ENCODE peak calls at places on chromosomes 12 and 14, in six cellular contexts. U, N, L, J, O and E are unnamed samples.

GRCh38 chr12:121278450-121279375 is 17.8 kb downstream of the CAMKK2 start:
- DNase-seq in U (no peak), N (peak; percentile 75), L (peak; percentile 55), J (no peak), O (no peak), E (no peak)

GRCh38 chr12:113030875-113031525 is 25.5 kb upstream of the DTX1 start:
- DNase-seq in U (no peak), N (peak; percentile 76), L (peak; percentile 43), J (no peak), O (peak; percentile 48), E (no peak)

GRCh38 chr12:11981174-11981733 is 89.5 kb upstream of the BCL2L14 start:
- DNase-seq in U (no peak), N (peak; percentile 24), L (no peak), J (no peak), O (no peak), E (no peak)

GRCh38 chr12:49055978-49056754 is 4.4 kb downstream of the KMT2D start:
- DNase-seq in U (no peak), N (peak; percentile 88), L (peak; percentile 85), J (no peak), O (peak; percentile 89), E (peak; percentile 67)

GRCh38 chr12:4701383-4701782 is 18.8 kb upstream of the GALNT8 start:
- DNase-seq in U (no peak), N (no peak), L (no peak), J (no peak), O (no peak), E (peak; percentile 76)

GRCh38 chr12:16473610-16474326 is 126.3 kb downstream of the MGST1 start:
- DNase-seq in U (no peak), N (no peak), L (no peak), J (no peak), O (no peak), E (no peak)

GRCh38 chr14:94601961-94602391 is 10.2 kb upstream of the SERPINA3 start:
- DNase-seq in U (peak; percentile 87), N (peak; percentile 86), L (peak; percentile 80), J (peak; percentile 85), O (peak; percentile 69), E (peak; percentile 87)

GRCh38 chr12:72282721-72283120 is 10.6 kb downstream of the TRHDE start:
- DNase-seq in U (no peak), N (no peak), L (no peak), J (no peak), O (no peak), E (no peak)

GRCh38 chr12:85823436-85824179 is 12.6 kb downstream of the RASSF9 start:
- DNase-seq in U (no peak), N (no peak), L (no peak), J (no peak), O (no peak), E (no peak)

GRCh38 chr14:101087614-101088394 is 184.3 kb upstream of the RTL1 start:
- DNase-seq in U (no peak), N (peak; percentile 7), L (no peak), J (peak; percentile 2), O (peak; percentile 17), E (no peak)

GRCh38 chr14:61607570-61608244 is 87.6 kb upstream of the HIF1A start:
- DNase-seq in U (no peak), N (no peak), L (no peak), J (no peak), O (no peak), E (no peak)

GRCh38 chr12:108234155-108234554 is 105.0 kb downstream of the CMKLR1 start:
- DNase-seq in U (no peak), N (peak; percentile 52), L (peak; percentile 21), J (no peak), O (no peak), E (peak; percentile 24)

GRCh38 chr12:42213023-42213422 is 25.0 kb downstream of the YAF2 start:
- DNase-seq in U (no peak), N (no peak), L (no peak), J (no peak), O (peak; percentile 53), E (no peak)

GRCh38 chr14:61109288-61109687 is 128.2 kb downstream of the SLC38A6 start:
- DNase-seq in U (no peak), N (no peak), L (no peak), J (no peak), O (no peak), E (no peak)

GRCh38 chr12:14514154-14514842 is 53.4 kb downstream of the PLBD1 start:
- DNase-seq in U (no peak), N (no peak), L (peak; percentile 89), J (peak; percentile 72), O (peak; percentile 76), E (no peak)

GRCh38 chr14:51609251-51609986 is 42.3 kb upstream of the FRMD6 start:
- DNase-seq in U (no peak), N (no peak), L (no peak), J (no peak), O (no peak), E (no peak)

GRCh38 chr12:128449146-128449894 is 182.3 kb downstream of the TMEM132C start:
- DNase-seq in U (no peak), N (no peak), L (no peak), J (no peak), O (no peak), E (no peak)

GRCh38 chr12:102862486-102862885 is 54.6 kb downstream of the PAH start:
- DNase-seq in U (no peak), N (no peak), L (no peak), J (no peak), O (no peak), E (no peak)

GRCh38 chr14:29894030-29894429 is 33.6 kb downstream of the PRKD1 start:
- DNase-seq in U (no peak), N (no peak), L (no peak), J (no peak), O (no peak), E (no peak)

GRCh38 chr14:29897181-29897580 is 30.5 kb downstream of the PRKD1 start:
- DNase-seq in U (no peak), N (no peak), L (no peak), J (no peak), O (no peak), E (no peak)

GRCh38 chr14:29896354-29896768 is 31.3 kb downstream of the PRKD1 start:
- DNase-seq in U (no peak), N (no peak), L (no peak), J (no peak), O (no peak), E (no peak)

GRCh38 chr14:29895591-29896043 is 32.0 kb downstream of the PRKD1 start:
- DNase-seq in U (no peak), N (no peak), L (no peak), J (no peak), O (no peak), E (no peak)

GRCh38 chr14:29892327-29892726 is 35.3 kb downstream of the PRKD1 start:
- DNase-seq in U (no peak), N (no peak), L (no peak), J (no peak), O (no peak), E (no peak)
- TF ChIP-seq POLR2A in U (no peak), N (no peak), L (no peak), J (no peak), O (no peak), E (no peak)

GRCh38 chr12:63085120-63085519 is 65.9 kb downstream of the AVPR1A start:
- DNase-seq in U (no peak), N (no peak), L (no peak), J (no peak), O (no peak), E (no peak)
- H3K36me3 ChIP-seq in U (no peaks in the 10 kb centered on the region), N (no peaks in the 10 kb centered on the region), L (no peaks in the 10 kb centered on the region), J (no peaks in the 10 kb centered on the region), O (no peaks in the 10 kb centered on the region), E (no peaks in the 10 kb centered on the region)

GRCh38 chr12:57515468-57515933 is 4.8 kb downstream of the DDIT3 start:
- DNase-seq in U (no peak), N (no peak), L (no peak), J (no peak), O (no peak), E (no peak)
- TF ChIP-seq POLR2A in U (no peak), N (no peak), L (no peak), J (no peak), O (no peak), E (no peak)

DNA sequence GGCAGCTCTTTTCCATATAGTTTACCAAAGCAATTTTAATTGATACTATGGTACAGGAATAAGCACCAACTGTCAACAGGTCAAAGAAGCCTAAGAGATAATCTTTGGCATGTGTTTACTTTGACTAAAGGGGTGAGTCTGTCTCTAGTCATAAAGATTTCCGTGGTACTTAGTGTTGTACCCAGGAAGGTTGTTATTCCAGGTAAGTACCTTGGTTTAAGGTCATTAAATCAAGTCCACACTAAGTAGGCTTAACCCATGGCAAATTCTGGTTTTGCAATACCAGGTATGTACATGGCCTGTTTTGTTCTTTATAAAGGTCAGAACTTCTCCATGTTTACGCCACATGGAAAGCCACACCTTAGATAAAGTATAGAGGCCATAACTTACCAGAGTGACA is 10.0 kb downstream of the MAX start:
- DNase-seq in U (no peak), N (no peak), L (no peak), J (no peak), O (no peak), E (no peak)
- H3K36me3 ChIP-seq in U (no peaks in the 10 kb centered on the region), N (peaks cover 61% of the 10 kb centered on the region), L (no peaks in the 10 kb centered on the region), J (peaks cover 5% of the 10 kb centered on the region), O (no peaks in the 10 kb centered on the region), E (no peaks in the 10 kb centered on the region)